ENCODE peak calls at places on chromosomes 11 and 22, in eight cellular contexts. One of them, this sample, is unnamed.

GRCh38 chr22:19367763-19368367 is 63.7 kb downstream of the HIRA start:
- DNase-seq in CD4-positive, CD25-positive, alpha-beta regulatory T cell: no peak
- DNase-seq in A549: no peak
- DNase-seq in fibroblast of lung: no peak
- DNase-seq in cardiac muscle cell: no peak
- DNase-seq in adrenal gland: peak; percentile 9
- DNase-seq in effector memory CD4-positive, alpha-beta T cell: no peak
- DNase-seq in upper lobe of right lung: no peak
- DNase-seq in this sample: no peak

GRCh38 chr11:91219501-91219900 is 996.7 kb upstream of the CHORDC1 start:
- DNase-seq in CD4-positive, CD25-positive, alpha-beta regulatory T cell: no peak
- DNase-seq in A549: no peak
- DNase-seq in fibroblast of lung: peak; percentile 43
- DNase-seq in cardiac muscle cell: peak; percentile 36
- DNase-seq in adrenal gland: no peak
- DNase-seq in effector memory CD4-positive, alpha-beta T cell: no peak
- DNase-seq in upper lobe of right lung: no peak
- DNase-seq in this sample: no peak

GRCh38 chr11:112555491-112556364 is 295.1 kb upstream of the PLET1 start:
- DNase-seq in CD4-positive, CD25-positive, alpha-beta regulatory T cell: peak; percentile 55
- DNase-seq in A549: peak; percentile 12
- DNase-seq in fibroblast of lung: peak; percentile 3
- DNase-seq in cardiac muscle cell: peak; percentile 79
- DNase-seq in adrenal gland: peak; percentile 71
- DNase-seq in effector memory CD4-positive, alpha-beta T cell: peak; percentile 43
- DNase-seq in upper lobe of right lung: peak; percentile 84
- DNase-seq in this sample: peak; percentile 35

GRCh38 chr11:2699185-2699530 is 636 bp downstream of the KCNQ1OT1 start:
- DNase-seq in CD4-positive, CD25-positive, alpha-beta regulatory T cell: peak; percentile 12
- DNase-seq in A549: peak; percentile 12
- DNase-seq in fibroblast of lung: no peak
- DNase-seq in cardiac muscle cell: peak; percentile 46
- DNase-seq in adrenal gland: peak; percentile 68
- DNase-seq in effector memory CD4-positive, alpha-beta T cell: no peak
- DNase-seq in upper lobe of right lung: peak; percentile 76
- DNase-seq in this sample: no peak

GRCh38 chr11:35918716-35919115 is 25.1 kb upstream of the LDLRAD3 start:
- DNase-seq in CD4-positive, CD25-positive, alpha-beta regulatory T cell: no peak
- DNase-seq in A549: no peak
- DNase-seq in fibroblast of lung: no peak
- DNase-seq in cardiac muscle cell: no peak
- DNase-seq in adrenal gland: no peak
- DNase-seq in effector memory CD4-positive, alpha-beta T cell: no peak
- DNase-seq in upper lobe of right lung: no peak
- DNase-seq in this sample: no peak

GRCh38 chr11:106950067-106950491 is 68.2 kb downstream of the GUCY1A2 start:
- DNase-seq in CD4-positive, CD25-positive, alpha-beta regulatory T cell: no peak
- DNase-seq in A549: no peak
- DNase-seq in fibroblast of lung: no peak
- DNase-seq in cardiac muscle cell: no peak
- DNase-seq in adrenal gland: no peak
- DNase-seq in effector memory CD4-positive, alpha-beta T cell: no peak
- DNase-seq in upper lobe of right lung: no peak
- DNase-seq in this sample: no peak

GRCh38 chr11:117781650-117782049 is 15.4 kb downstream of the DSCAML1 start:
- DNase-seq in CD4-positive, CD25-positive, alpha-beta regulatory T cell: no peak
- DNase-seq in A549: no peak
- DNase-seq in fibroblast of lung: no peak
- DNase-seq in cardiac muscle cell: no peak
- DNase-seq in adrenal gland: no peak
- DNase-seq in effector memory CD4-positive, alpha-beta T cell: no peak
- DNase-seq in upper lobe of right lung: no peak
- DNase-seq in this sample: no peak

GRCh38 chr11:85787809-85788805 is 22.8 kb downstream of the SYTL2 start:
- DNase-seq in CD4-positive, CD25-positive, alpha-beta regulatory T cell: no peak
- DNase-seq in A549: peak; percentile 95
- DNase-seq in fibroblast of lung: no peak
- DNase-seq in cardiac muscle cell: no peak
- DNase-seq in adrenal gland: no peak
- DNase-seq in effector memory CD4-positive, alpha-beta T cell: no peak
- DNase-seq in upper lobe of right lung: no peak
- DNase-seq in this sample: no peak

GRCh38 chr11:69310934-69311766 is 17.2 kb downstream of the MYEOV start:
- DNase-seq in CD4-positive, CD25-positive, alpha-beta regulatory T cell: no peak
- DNase-seq in A549: no peak
- DNase-seq in fibroblast of lung: no peak
- DNase-seq in cardiac muscle cell: no peak
- DNase-seq in adrenal gland: no peak
- DNase-seq in effector memory CD4-positive, alpha-beta T cell: no peak
- DNase-seq in upper lobe of right lung: peak; percentile 39
- DNase-seq in this sample: no peak

GRCh38 chr11:33530824-33531223 is 169.8 kb downstream of the C11orf91 start:
- DNase-seq in CD4-positive, CD25-positive, alpha-beta regulatory T cell: no peak
- DNase-seq in A549: no peak
- DNase-seq in fibroblast of lung: peak; percentile 85
- DNase-seq in cardiac muscle cell: no peak
- DNase-seq in adrenal gland: no peak
- DNase-seq in effector memory CD4-positive, alpha-beta T cell: no peak
- DNase-seq in upper lobe of right lung: no peak
- DNase-seq in this sample: no peak

GRCh38 chr22:23781533-23781932 is 5.2 kb upstream of the SMARCB1 start:
- DNase-seq in CD4-positive, CD25-positive, alpha-beta regulatory T cell: no peak
- DNase-seq in A549: peak; percentile 29
- DNase-seq in fibroblast of lung: peak; percentile 52
- DNase-seq in cardiac muscle cell: no peak
- DNase-seq in adrenal gland: no peak
- DNase-seq in effector memory CD4-positive, alpha-beta T cell: no peak
- DNase-seq in upper lobe of right lung: no peak
- DNase-seq in this sample: no peak

GRCh38 chr11:84398017-84398626 is 1112.0 kb upstream of the CCDC90B start:
- DNase-seq in CD4-positive, CD25-positive, alpha-beta regulatory T cell: no peak
- DNase-seq in A549: peak; percentile 50
- DNase-seq in fibroblast of lung: peak; percentile 16
- DNase-seq in cardiac muscle cell: peak; percentile 37
- DNase-seq in adrenal gland: peak; percentile 64
- DNase-seq in effector memory CD4-positive, alpha-beta T cell: no peak
- DNase-seq in upper lobe of right lung: no peak
- DNase-seq in this sample: no peak

GRCh38 chr11:71971676-71972075 is 27.0 kb upstream of the IL18BP start:
- DNase-seq in CD4-positive, CD25-positive, alpha-beta regulatory T cell: no peak
- DNase-seq in A549: no peak
- DNase-seq in fibroblast of lung: no peak
- DNase-seq in cardiac muscle cell: no peak
- DNase-seq in adrenal gland: no peak
- DNase-seq in effector memory CD4-positive, alpha-beta T cell: no peak
- DNase-seq in upper lobe of right lung: no peak
- DNase-seq in this sample: no peak

GRCh38 chr11:131499199-131499598 is 128.8 kb downstream of the NTM start:
- DNase-seq in CD4-positive, CD25-positive, alpha-beta regulatory T cell: no peak
- DNase-seq in A549: no peak
- DNase-seq in fibroblast of lung: no peak
- DNase-seq in cardiac muscle cell: no peak
- DNase-seq in adrenal gland: no peak
- DNase-seq in effector memory CD4-positive, alpha-beta T cell: no peak
- DNase-seq in upper lobe of right lung: no peak
- DNase-seq in this sample: no peak

GRCh38 chr11:44300881-44301855 is 8.8 kb downstream of the ALX4 start:
- DNase-seq in CD4-positive, CD25-positive, alpha-beta regulatory T cell: no peak
- DNase-seq in A549: peak; percentile 72
- DNase-seq in fibroblast of lung: no peak
- DNase-seq in cardiac muscle cell: no peak
- DNase-seq in adrenal gland: no peak
- DNase-seq in effector memory CD4-positive, alpha-beta T cell: no peak
- DNase-seq in upper lobe of right lung: no peak
- DNase-seq in this sample: no peak

GRCh38 chr11:61377461-61378160 is 14.8 kb upstream of the TMEM216 start:
- DNase-seq in CD4-positive, CD25-positive, alpha-beta regulatory T cell: no peak
- DNase-seq in A549: no peak
- DNase-seq in fibroblast of lung: peak; percentile 87
- DNase-seq in cardiac muscle cell: no peak
- DNase-seq in adrenal gland: no peak
- DNase-seq in effector memory CD4-positive, alpha-beta T cell: no peak
- DNase-seq in upper lobe of right lung: no peak
- DNase-seq in this sample: no peak

GRCh38 chr11:93458286-93458685 is 84.9 kb downstream of the SMCO4 start:
- DNase-seq in CD4-positive, CD25-positive, alpha-beta regulatory T cell: no peak
- DNase-seq in A549: no peak
- DNase-seq in fibroblast of lung: no peak
- DNase-seq in cardiac muscle cell: no peak
- DNase-seq in adrenal gland: no peak
- DNase-seq in effector memory CD4-positive, alpha-beta T cell: no peak
- DNase-seq in upper lobe of right lung: no peak
- DNase-seq in this sample: no peak

GRCh38 chr22:47332246-47332980 is 570.0 kb downstream of the TBC1D22A start:
- DNase-seq in CD4-positive, CD25-positive, alpha-beta regulatory T cell: no peak
- DNase-seq in A549: no peak
- DNase-seq in fibroblast of lung: no peak
- DNase-seq in cardiac muscle cell: no peak
- DNase-seq in adrenal gland: peak; percentile 24
- DNase-seq in effector memory CD4-positive, alpha-beta T cell: no peak
- DNase-seq in upper lobe of right lung: no peak
- DNase-seq in this sample: no peak

DNA sequence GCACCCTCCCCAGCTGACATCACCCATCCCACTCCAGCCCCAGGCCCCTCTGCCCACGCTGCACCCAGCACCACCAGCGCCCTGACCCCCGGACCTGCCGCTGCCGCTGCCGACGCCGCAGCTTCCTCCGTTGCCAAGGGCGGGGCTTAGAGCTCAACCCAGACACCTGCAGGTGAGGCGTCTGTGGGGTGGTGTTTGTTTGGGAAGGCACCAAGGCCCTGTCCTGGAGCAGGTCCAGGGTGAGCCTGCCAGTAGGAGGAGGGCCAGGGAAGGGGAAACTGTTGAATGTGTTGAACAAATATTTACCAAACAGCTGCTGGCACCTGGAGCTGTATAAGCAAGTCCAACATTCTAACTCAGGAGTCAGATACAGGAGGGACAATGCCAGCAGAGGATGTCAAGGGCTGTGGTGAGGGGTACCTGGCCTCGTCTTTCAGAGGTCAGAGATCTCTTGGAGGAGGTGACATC is 3.1 kb downstream of the VEGFB start:
- DNase-seq in CD4-positive, CD25-positive, alpha-beta regulatory T cell: no peak
- DNase-seq in A549: no peak
- DNase-seq in fibroblast of lung: no peak
- DNase-seq in cardiac muscle cell: no peak
- DNase-seq in adrenal gland: no peak
- DNase-seq in effector memory CD4-positive, alpha-beta T cell: no peak
- DNase-seq in upper lobe of right lung: peak; percentile 87
- DNase-seq in this sample: no peak
- H3K4me1 ChIP-seq in CD4-positive, CD25-positive, alpha-beta regulatory T cell: peaks cover 35% of the 10 kb centered on the region
- H3K4me1 ChIP-seq in A549: peaks cover 28% of the 10 kb centered on the region
- H3K4me1 ChIP-seq in fibroblast of lung: peaks cover 7% of the 10 kb centered on the region
- H3K4me1 ChIP-seq in cardiac muscle cell: peaks cover 11% of the 10 kb centered on the region
- H3K4me1 ChIP-seq in adrenal gland: peaks cover 36% of the 10 kb centered on the region
- H3K4me1 ChIP-seq in effector memory CD4-positive, alpha-beta T cell: peaks cover 34% of the 10 kb centered on the region
- H3K4me1 ChIP-seq in upper lobe of right lung: peaks cover 47% of the 10 kb centered on the region
- H3K4me1 ChIP-seq in this sample: peaks cover 64% of the 10 kb centered on the region

DNA sequence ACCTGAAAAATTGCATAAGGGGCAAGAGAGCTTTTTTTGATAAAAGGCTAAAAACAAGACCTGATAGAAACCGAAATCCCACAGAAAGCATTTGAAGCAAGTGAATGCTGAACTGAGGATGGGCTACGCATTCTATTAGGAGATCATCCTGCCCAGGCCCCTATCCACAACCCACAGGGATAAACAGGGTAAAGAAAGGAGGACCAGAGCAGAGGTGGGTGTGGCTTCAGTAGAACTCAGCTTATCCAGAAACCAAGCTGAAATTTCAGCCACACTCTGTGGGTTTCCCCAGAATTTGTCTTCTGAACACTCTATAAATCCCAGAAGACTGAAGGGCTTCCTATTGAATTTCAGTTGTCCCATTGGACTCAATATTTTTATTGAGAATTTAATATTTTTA is 195.1 kb downstream of the ETS1 start:
- DNase-seq in CD4-positive, CD25-positive, alpha-beta regulatory T cell: no peak
- DNase-seq in A549: no peak
- DNase-seq in fibroblast of lung: no peak
- DNase-seq in cardiac muscle cell: peak; percentile 40
- DNase-seq in adrenal gland: no peak
- DNase-seq in effector memory CD4-positive, alpha-beta T cell: no peak
- DNase-seq in upper lobe of right lung: no peak
- DNase-seq in this sample: no peak
- H3K4me1 ChIP-seq in CD4-positive, CD25-positive, alpha-beta regulatory T cell: no peaks in the 10 kb centered on the region
- H3K4me1 ChIP-seq in A549: no peaks in the 10 kb centered on the region
- H3K4me1 ChIP-seq in fibroblast of lung: no peaks in the 10 kb centered on the region
- H3K4me1 ChIP-seq in cardiac muscle cell: peaks cover 43% of the 10 kb centered on the region
- H3K4me1 ChIP-seq in adrenal gland: peaks cover 8% of the 10 kb centered on the region
- H3K4me1 ChIP-seq in effector memory CD4-positive, alpha-beta T cell: no peaks in the 10 kb centered on the region
- H3K4me1 ChIP-seq in upper lobe of right lung: no peaks in the 10 kb centered on the region
- H3K4me1 ChIP-seq in this sample: peaks cover 17% of the 10 kb centered on the region

GRCh38 chr11:114193730-114194674 is 102.2 kb upstream of the NNMT start:
- DNase-seq in CD4-positive, CD25-positive, alpha-beta regulatory T cell: no peak
- DNase-seq in A549: no peak
- DNase-seq in fibroblast of lung: no peak
- DNase-seq in cardiac muscle cell: no peak
- DNase-seq in adrenal gland: no peak
- DNase-seq in effector memory CD4-positive, alpha-beta T cell: no peak
- DNase-seq in upper lobe of right lung: no peak
- DNase-seq in this sample: no peak
- H3K4me1 ChIP-seq in CD4-positive, CD25-positive, alpha-beta regulatory T cell: peaks cover 25% of the 10 kb centered on the region
- H3K4me1 ChIP-seq in A549: no peaks in the 10 kb centered on the region
- H3K4me1 ChIP-seq in fibroblast of lung: peaks cover 3% of the 10 kb centered on the region
- H3K4me1 ChIP-seq in cardiac muscle cell: peaks cover 32% of the 10 kb centered on the region
- H3K4me1 ChIP-seq in adrenal gland: peaks cover 64% of the 10 kb centered on the region
- H3K4me1 ChIP-seq in effector memory CD4-positive, alpha-beta T cell: no peaks in the 10 kb centered on the region
- H3K4me1 ChIP-seq in upper lobe of right lung: peaks cover 65% of the 10 kb centered on the region
- H3K4me1 ChIP-seq in this sample: peaks cover 50% of the 10 kb centered on the region

GRCh38 chr22:42907404-42908081 is 50.5 kb upstream of the ARFGAP3 start:
- DNase-seq in CD4-positive, CD25-positive, alpha-beta regulatory T cell: no peak
- DNase-seq in A549: no peak
- DNase-seq in fibroblast of lung: no peak
- DNase-seq in cardiac muscle cell: no peak
- DNase-seq in adrenal gland: no peak
- DNase-seq in effector memory CD4-positive, alpha-beta T cell: no peak
- DNase-seq in upper lobe of right lung: no peak
- DNase-seq in this sample: peak; percentile 27
- H3K4me1 ChIP-seq in CD4-positive, CD25-positive, alpha-beta regulatory T cell: no peaks in the 10 kb centered on the region
- H3K4me1 ChIP-seq in A549: no peaks in the 10 kb centered on the region
- H3K4me1 ChIP-seq in fibroblast of lung: peaks cover 8% of the 10 kb centered on the region
- H3K4me1 ChIP-seq in cardiac muscle cell: peaks cover 56% of the 10 kb centered on the region
- H3K4me1 ChIP-seq in adrenal gland: peaks cover 40% of the 10 kb centered on the region
- H3K4me1 ChIP-seq in effector memory CD4-positive, alpha-beta T cell: no peaks in the 10 kb centered on the region
- H3K4me1 ChIP-seq in upper lobe of right lung: peaks cover 42% of the 10 kb centered on the region
- H3K4me1 ChIP-seq in this sample: peaks cover 50% of the 10 kb centered on the region

This sample was measured in heart left ventricle.